ENCODE peak calls at places on chromosomes 6 and 20, in five cellular contexts. One of them, this sample, is unnamed. For H3K27me3, the result is how much of the 10 kb centered on the place peaks cover.

GRCh38 chr6:129567374-129567773 is 142.6 kb downstream of the ARHGAP18 start:
- DNase-seq in fibroblast of lung: peak
- DNase-seq in psoas muscle: no peak
- DNase-seq in adipocyte: no peak
- DNase-seq in prostate gland: no peak
- DNase-seq in this sample: no peak

GRCh38 chr6:140345935-140346334 is 971.5 kb upstream of the CITED2 start:
- DNase-seq in adipocyte: no peak
- DNase-seq in prostate gland: no peak
- DNase-seq in fibroblast of lung: no peak
- DNase-seq in psoas muscle: no peak
- DNase-seq in this sample: no peak

GRCh38 chr20:9300080-9300479 is 214.3 kb upstream of the LAMP5 start:
- DNase-seq in adipocyte: no peak
- DNase-seq in fibroblast of lung: no peak
- DNase-seq in psoas muscle: no peak
- DNase-seq in prostate gland: no peak
- DNase-seq in this sample: no peak

GRCh38 chr6:26311012-26311384 is 54.0 kb upstream of the BTN3A2 start:
- DNase-seq in psoas muscle: no peak
- DNase-seq in adipocyte: peak
- DNase-seq in fibroblast of lung: peak
- DNase-seq in prostate gland: no peak
- DNase-seq in this sample: no peak

GRCh38 chr20:47272893-47273590 is 83.5 kb downstream of the ZMYND8 start:
- DNase-seq in adipocyte: peak
- DNase-seq in prostate gland: peak
- DNase-seq in fibroblast of lung: peak
- DNase-seq in psoas muscle: no peak
- DNase-seq in this sample: no peak

GRCh38 chr20:10481671-10482070 is 46.6 kb downstream of the SLX4IP start:
- DNase-seq in adipocyte: no peak
- DNase-seq in psoas muscle: no peak
- DNase-seq in prostate gland: no peak
- DNase-seq in fibroblast of lung: no peak
- DNase-seq in this sample: no peak

GRCh38 chr6:15663057-15663638 is 320 bp upstream of the DTNBP1 start:
- DNase-seq in prostate gland: no peak
- DNase-seq in psoas muscle: no peak
- DNase-seq in adipocyte: no peak
- DNase-seq in fibroblast of lung: peak
- DNase-seq in this sample: no peak

GRCh38 chr6:77880501-77880900 is 227.7 kb downstream of the MEI4 start:
- DNase-seq in psoas muscle: no peak
- DNase-seq in prostate gland: no peak
- DNase-seq in adipocyte: peak
- DNase-seq in fibroblast of lung: no peak
- DNase-seq in this sample: no peak

GRCh38 chr6:91633374-91634184 is 1046.7 kb upstream of the MAP3K7 start:
- DNase-seq in fibroblast of lung: peak
- DNase-seq in adipocyte: peak
- DNase-seq in prostate gland: no peak
- DNase-seq in psoas muscle: no peak
- DNase-seq in this sample: no peak

GRCh38 chr6:131728296-131728939 is 17.6 kb upstream of the CTAGE9 start:
- DNase-seq in adipocyte: peak
- DNase-seq in psoas muscle: no peak
- DNase-seq in prostate gland: no peak
- DNase-seq in fibroblast of lung: no peak
- DNase-seq in this sample: no peak

GRCh38 chr6:89298680-89299450 is 16.2 kb downstream of the GABRR2 start:
- DNase-seq in prostate gland: no peak
- DNase-seq in fibroblast of lung: peak
- DNase-seq in psoas muscle: no peak
- DNase-seq in adipocyte: peak
- DNase-seq in this sample: no peak

GRCh38 chr6:44064089-44064947 is 62.9 kb downstream of the MRPL14 start:
- DNase-seq in adipocyte: peak
- DNase-seq in prostate gland: no peak
- DNase-seq in psoas muscle: peak
- DNase-seq in fibroblast of lung: peak
- DNase-seq in this sample: no peak

GRCh38 chr20:17077030-17077429 is 149.8 kb upstream of the PCSK2 start:
- DNase-seq in psoas muscle: no peak
- DNase-seq in prostate gland: no peak
- DNase-seq in fibroblast of lung: no peak
- DNase-seq in adipocyte: no peak
- DNase-seq in this sample: no peak

GRCh38 chr20:23356203-23356602 is 5.6 kb downstream of the NXT1 start:
- DNase-seq in fibroblast of lung: no peak
- DNase-seq in prostate gland: no peak
- DNase-seq in adipocyte: no peak
- DNase-seq in psoas muscle: no peak
- DNase-seq in this sample: no peak

GRCh38 chr20:51799586-51799985 is 2.7 kb downstream of the SALL4 start:
- DNase-seq in prostate gland: no peak
- DNase-seq in adipocyte: no peak
- DNase-seq in fibroblast of lung: no peak
- DNase-seq in psoas muscle: no peak
- DNase-seq in this sample: no peak

GRCh38 chr6:14638932-14639875 is 521.6 kb downstream of the CD83 start:
- DNase-seq in fibroblast of lung: peak
- DNase-seq in adipocyte: no peak
- DNase-seq in psoas muscle: peak
- DNase-seq in prostate gland: no peak
- DNase-seq in this sample: no peak

GRCh38 chr6:14664616-14665315 is 547.2 kb downstream of the CD83 start:
- DNase-seq in prostate gland: no peak
- DNase-seq in fibroblast of lung: no peak
- DNase-seq in psoas muscle: no peak
- DNase-seq in adipocyte: peak
- DNase-seq in this sample: no peak

GRCh38 chr6:11604215-11604614 is 66.7 kb downstream of the TMEM170B start:
- DNase-seq in prostate gland: no peak
- DNase-seq in fibroblast of lung: no peak
- DNase-seq in psoas muscle: no peak
- DNase-seq in adipocyte: no peak
- DNase-seq in this sample: no peak

GRCh38 chr6:32415521-32416019 is 8.6 kb upstream of the BTNL2 start:
- DNase-seq in fibroblast of lung: peak
- DNase-seq in prostate gland: peak
- DNase-seq in psoas muscle: peak
- DNase-seq in adipocyte: peak
- DNase-seq in this sample: no peak

GRCh38 chr6:149335924-149336323 is 18.4 kb downstream of the TAB2 start:
- DNase-seq in prostate gland: no peak
- DNase-seq in fibroblast of lung: peak
- DNase-seq in psoas muscle: peak
- DNase-seq in adipocyte: peak
- DNase-seq in this sample: no peak

GRCh38 chr20:11582073-11582472 is 335.6 kb upstream of the BTBD3 start:
- DNase-seq in prostate gland: no peak
- DNase-seq in psoas muscle: no peak
- DNase-seq in fibroblast of lung: no peak
- DNase-seq in adipocyte: no peak
- DNase-seq in this sample: no peak

GRCh38 chr6:168313371-168314028 is 6.1 kb downstream of the DACT2 start:
- DNase-seq in fibroblast of lung: no peak
- DNase-seq in adipocyte: no peak
- DNase-seq in psoas muscle: no peak
- DNase-seq in prostate gland: peak
- DNase-seq in this sample: no peak

GRCh38 chr20:32823078-32823477 is 3.3 kb downstream of the MAPRE1 start:
- DNase-seq in fibroblast of lung: peak
- DNase-seq in prostate gland: no peak
- DNase-seq in psoas muscle: no peak
- DNase-seq in adipocyte: peak
- DNase-seq in this sample: no peak

GRCh38 chr6:160519603-160520042 is 144.5 kb downstream of the LPA start:
- DNase-seq in adipocyte: no peak
- DNase-seq in fibroblast of lung: no peak
- DNase-seq in prostate gland: no peak
- DNase-seq in psoas muscle: no peak
- DNase-seq in this sample: no peak

GRCh38 chr6:145531822-145532221 is 203.5 kb downstream of the EPM2A start:
- DNase-seq in adipocyte: no peak
- DNase-seq in psoas muscle: no peak
- DNase-seq in prostate gland: no peak
- DNase-seq in fibroblast of lung: no peak
- DNase-seq in this sample: no peak

GRCh38 chr20:57325632-57326356 is 3.8 kb upstream of the SPO11 start:
- DNase-seq in psoas muscle: no peak
- DNase-seq in prostate gland: no peak
- DNase-seq in fibroblast of lung: no peak
- DNase-seq in adipocyte: no peak
- DNase-seq in this sample: no peak

GRCh38 chr6:157647261-157647915 is 175.7 kb upstream of the SNX9 start:
- DNase-seq in fibroblast of lung: no peak
- DNase-seq in psoas muscle: no peak
- DNase-seq in adipocyte: no peak
- DNase-seq in prostate gland: no peak
- DNase-seq in this sample: no peak

GRCh38 chr6:3500262-3501001 is 43.6 kb upstream of the SLC22A23 start:
- DNase-seq in prostate gland: peak
- DNase-seq in adipocyte: peak
- DNase-seq in psoas muscle: no peak
- DNase-seq in fibroblast of lung: peak
- DNase-seq in this sample: no peak

GRCh38 chr6:139271056-139271455 is 20.7 kb downstream of the TXLNB start:
- DNase-seq in adipocyte: no peak
- DNase-seq in prostate gland: no peak
- DNase-seq in psoas muscle: no peak
- DNase-seq in fibroblast of lung: peak
- DNase-seq in this sample: no peak

GRCh38 chr20:830011-830521 is 3.4 kb upstream of the FAM110A start:
- DNase-seq in adipocyte: peak
- DNase-seq in fibroblast of lung: peak
- DNase-seq in prostate gland: no peak
- DNase-seq in psoas muscle: no peak
- DNase-seq in this sample: no peak

GRCh38 chr6:167806061-167806700 is 20.5 kb upstream of the AFDN start:
- DNase-seq in adipocyte: no peak
- DNase-seq in psoas muscle: no peak
- DNase-seq in prostate gland: no peak
- DNase-seq in fibroblast of lung: no peak
- DNase-seq in this sample: no peak

GRCh38 chr6:39466664-39467063 is 144.2 kb upstream of the KCNK16 start:
- DNase-seq in prostate gland: no peak
- DNase-seq in fibroblast of lung: no peak
- DNase-seq in psoas muscle: no peak
- DNase-seq in adipocyte: no peak
- DNase-seq in this sample: no peak

GRCh38 chr6:1605822-1606532 is 3.7 kb upstream of the FOXC1 start:
- DNase-seq in fibroblast of lung: peak
- DNase-seq in prostate gland: no peak
- DNase-seq in psoas muscle: no peak
- DNase-seq in adipocyte: no peak
- DNase-seq in this sample: no peak
- H3K27me3 ChIP-seq in fibroblast of lung: half or more
- H3K27me3 ChIP-seq in prostate gland: under half
- H3K27me3 ChIP-seq in psoas muscle: half or more
- H3K27me3 ChIP-seq in adipocyte: half or more
- H3K27me3 ChIP-seq in this sample: under half

DNA sequence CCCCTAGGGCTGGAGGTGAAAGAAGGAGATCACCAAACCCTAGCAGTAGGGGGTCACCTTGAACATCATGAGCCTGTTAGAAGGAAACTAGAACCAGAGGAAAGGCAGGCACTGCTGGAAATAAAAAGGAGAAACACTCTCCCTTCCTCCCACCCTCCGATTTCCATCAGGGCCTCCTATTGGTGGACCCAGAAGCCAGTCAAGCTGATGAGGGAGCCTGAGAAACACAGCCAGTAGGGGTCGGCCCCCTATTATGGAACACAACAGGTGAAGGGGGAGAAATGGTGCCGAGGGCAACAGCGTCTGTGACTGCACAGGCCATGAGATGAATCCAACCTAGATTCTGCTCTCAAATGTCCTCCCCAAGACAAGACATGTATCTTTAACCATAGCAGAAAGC is 156.1 kb upstream of the LRFN2 start:
- DNase-seq in prostate gland: no peak
- DNase-seq in adipocyte: no peak
- DNase-seq in psoas muscle: no peak
- DNase-seq in fibroblast of lung: no peak
- DNase-seq in this sample: no peak
- H3K27me3 ChIP-seq in prostate gland: under half
- H3K27me3 ChIP-seq in adipocyte: under half
- H3K27me3 ChIP-seq in psoas muscle: under half
- H3K27me3 ChIP-seq in fibroblast of lung: under half
- H3K27me3 ChIP-seq in this sample: under half

GRCh38 chr6:1618305-1619105 is 8.8 kb downstream of the FOXC1 start:
- DNase-seq in prostate gland: no peak
- DNase-seq in psoas muscle: no peak
- DNase-seq in adipocyte: no peak
- DNase-seq in fibroblast of lung: no peak
- DNase-seq in this sample: no peak

GRCh38 chr6:1619666-1620503 is 10.2 kb downstream of the FOXC1 start:
- DNase-seq in fibroblast of lung: no peak
- DNase-seq in psoas muscle: no peak
- DNase-seq in adipocyte: no peak
- DNase-seq in prostate gland: no peak
- DNase-seq in this sample: no peak

GRCh38 chr6:1617466-1618304 is 8.0 kb downstream of the FOXC1 start:
- DNase-seq in psoas muscle: no peak
- DNase-seq in fibroblast of lung: no peak
- DNase-seq in adipocyte: no peak
- DNase-seq in prostate gland: no peak
- DNase-seq in this sample: no peak

GRCh38 chr6:1620504-1621327 is 11.0 kb downstream of the FOXC1 start:
- DNase-seq in psoas muscle: no peak
- DNase-seq in prostate gland: no peak
- DNase-seq in fibroblast of lung: no peak
- DNase-seq in adipocyte: no peak
- DNase-seq in this sample: no peak

GRCh38 chr6:1619106-1619665 is 9.5 kb downstream of the FOXC1 start:
- DNase-seq in prostate gland: no peak
- DNase-seq in adipocyte: no peak
- DNase-seq in psoas muscle: no peak
- DNase-seq in fibroblast of lung: no peak
- DNase-seq in this sample: no peak
- H3K27me3 ChIP-seq in prostate gland: under half
- H3K27me3 ChIP-seq in adipocyte: under half
- H3K27me3 ChIP-seq in psoas muscle: half or more
- H3K27me3 ChIP-seq in fibroblast of lung: under half
- H3K27me3 ChIP-seq in this sample: under half

DNA sequence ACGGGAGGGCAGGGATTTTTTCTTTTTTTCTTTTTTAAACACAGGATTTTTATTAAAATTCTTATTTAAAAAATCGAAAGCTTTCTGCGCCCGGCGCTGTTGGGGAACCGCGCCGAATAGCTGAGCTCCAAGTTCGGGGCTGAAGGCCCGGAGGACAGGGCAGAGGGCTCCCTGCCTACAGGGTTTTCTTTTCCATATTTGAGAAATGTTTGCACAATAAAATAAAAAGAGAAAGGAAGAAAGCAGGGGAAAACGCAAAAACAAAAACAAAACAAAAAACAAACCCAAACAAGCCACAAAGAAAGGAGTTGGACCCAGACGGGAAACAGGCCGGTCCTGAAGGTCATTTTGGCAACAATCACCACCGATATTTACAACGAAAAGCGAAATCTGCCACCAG is 2.9 kb downstream of the NKX2-2 start:
- DNase-seq in adipocyte: no peak
- DNase-seq in prostate gland: no peak
- DNase-seq in psoas muscle: no peak
- DNase-seq in fibroblast of lung: no peak
- DNase-seq in this sample: no peak
- H3K27me3 ChIP-seq in adipocyte: half or more
- H3K27me3 ChIP-seq in prostate gland: half or more
- H3K27me3 ChIP-seq in psoas muscle: half or more
- H3K27me3 ChIP-seq in fibroblast of lung: half or more
- H3K27me3 ChIP-seq in this sample: half or more

This sample was measured in esophagus squamous epithelium.